ENCODE peak calls at places on chromosome 14, in six cellular contexts. I is H9, S is neuronal stem cell, L is IMR-90, X is H1, P is trophoblast cell. D is an unnamed sample.

GRCh38 chr14:64770751-64771150 is 66.5 kb downstream of the PLEKHG3 start:
- DNase-seq in L (no peak), S (no peak), X (no peak), I (no peak), P (no peak), D (no peak)

GRCh38 chr14:39005044-39005736 is 97.8 kb downstream of the SEC23A start:
- DNase-seq in S (no peak), X (no peak), I (no peak), P (no peak), L (peak), D (peak)

GRCh38 chr14:99615497-99616245 is 11.7 kb upstream of the CCDC85C start:
- DNase-seq in L (no peak), X (no peak), I (no peak), P (no peak), S (no peak), D (no peak)

GRCh38 chr14:31265701-31266398 is 58.3 kb upstream of the HECTD1 start:
- DNase-seq in I (no peak), S (no peak), L (peak), X (no peak), P (no peak), D (no peak)

GRCh38 chr14:92475451-92476187 is 38.0 kb upstream of the RIN3 start:
- DNase-seq in S (no peak), L (no peak), X (no peak), I (no peak), P (no peak), D (no peak)

GRCh38 chr14:67738740-67739504 is 37.2 kb downstream of the RDH12 start:
- DNase-seq in X (no peak), P (peak), L (peak), S (no peak), I (no peak), D (peak)

GRCh38 chr14:95490727-95491451 is 25.6 kb downstream of the SYNE3 start:
- DNase-seq in I (no peak), L (no peak), P (no peak), S (no peak), X (no peak), D (no peak)

GRCh38 chr14:90831821-90832220 is 15.6 kb upstream of the TTC7B start:
- DNase-seq in P (no peak), L (no peak), I (no peak), X (no peak), S (no peak), D (no peak)

GRCh38 chr14:105528859-105529505 is 2.6 kb downstream of the TMEM121 start:
- DNase-seq in S (no peak), L (no peak), X (no peak), P (peak), I (no peak), D (no peak)

GRCh38 chr14:99505089-99505488 is 23.9 kb downstream of the CCNK start:
- DNase-seq in I (no peak), X (no peak), L (no peak), P (no peak), S (no peak), D (no peak)

GRCh38 chr14:61718039-61718438 is 22.7 kb downstream of the HIF1A start:
- DNase-seq in X (no peak), L (no peak), P (no peak), S (no peak), I (no peak), D (no peak)

DNA sequence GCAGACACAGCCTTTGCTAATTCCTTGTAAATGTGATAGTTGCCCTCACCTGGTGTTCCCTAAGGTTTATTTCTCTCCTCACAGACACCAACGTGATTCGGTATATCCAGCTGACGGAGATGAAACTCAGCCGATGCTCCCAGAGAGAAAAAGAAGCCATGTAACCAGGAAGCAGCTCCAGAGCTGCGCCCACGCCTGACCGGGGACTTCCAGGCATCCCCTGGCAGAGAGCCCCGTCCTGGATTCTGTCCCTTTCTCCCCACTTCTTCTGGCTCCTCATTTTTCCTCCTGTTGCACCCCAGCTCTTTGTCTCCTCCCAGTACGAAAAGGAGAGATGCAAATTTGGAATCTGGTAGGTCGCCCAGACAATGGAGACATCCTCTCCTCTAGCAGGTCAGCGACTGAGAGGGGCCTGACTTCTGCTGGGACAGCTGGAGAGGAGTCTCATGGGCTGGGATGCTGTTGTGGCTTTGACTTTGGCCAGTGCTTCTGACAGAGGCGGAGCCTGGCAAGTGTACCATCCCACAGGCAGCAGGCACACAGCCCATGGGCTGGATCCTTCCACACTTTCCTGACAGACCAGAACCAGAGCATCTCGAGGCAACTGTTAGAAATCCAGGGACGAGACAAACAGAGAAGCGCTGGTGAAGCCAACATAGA is 29.4 kb downstream of the TTC9 start:
- DNase-seq in L (no peak), P (no peak), I (no peak), X (no peak), S (no peak), D (no peak)
- H2AFZ ChIP-seq in L (no peak), P (no peak), I (no peak), X (no peak), S (no peak), D (no peak)

GRCh38 chr14:28765907-28766504 is 581 bp upstream of the FOXG1 start:
- DNase-seq in P (no peak), X (no peak), L (no peak), I (peak), S (no peak), D (peak)
- H3K18ac ChIP-seq in P (no peak), X (peak), L (no peak), I (peak), S (peak), D (no peak)

GRCh38 chr14:102573591-102574046 is 18.8 kb upstream of the RCOR1 start:
- DNase-seq in I (no peak), S (no peak), X (no peak), L (no peak), P (no peak), D (no peak)
- H2AFZ ChIP-seq in I (no peak), S (peak), X (no peak), L (no peak), P (no peak), D (no peak)

GRCh38 chr14:85444685-85445084 is 85.3 kb upstream of the FLRT2 start:
- DNase-seq in L (peak), S (no peak), X (no peak), P (no peak), I (no peak), D (peak)
- H3K18ac ChIP-seq in L (no peak), S (no peak), X (no peak), P (no peak), I (no peak), D (no peak)

DNA sequence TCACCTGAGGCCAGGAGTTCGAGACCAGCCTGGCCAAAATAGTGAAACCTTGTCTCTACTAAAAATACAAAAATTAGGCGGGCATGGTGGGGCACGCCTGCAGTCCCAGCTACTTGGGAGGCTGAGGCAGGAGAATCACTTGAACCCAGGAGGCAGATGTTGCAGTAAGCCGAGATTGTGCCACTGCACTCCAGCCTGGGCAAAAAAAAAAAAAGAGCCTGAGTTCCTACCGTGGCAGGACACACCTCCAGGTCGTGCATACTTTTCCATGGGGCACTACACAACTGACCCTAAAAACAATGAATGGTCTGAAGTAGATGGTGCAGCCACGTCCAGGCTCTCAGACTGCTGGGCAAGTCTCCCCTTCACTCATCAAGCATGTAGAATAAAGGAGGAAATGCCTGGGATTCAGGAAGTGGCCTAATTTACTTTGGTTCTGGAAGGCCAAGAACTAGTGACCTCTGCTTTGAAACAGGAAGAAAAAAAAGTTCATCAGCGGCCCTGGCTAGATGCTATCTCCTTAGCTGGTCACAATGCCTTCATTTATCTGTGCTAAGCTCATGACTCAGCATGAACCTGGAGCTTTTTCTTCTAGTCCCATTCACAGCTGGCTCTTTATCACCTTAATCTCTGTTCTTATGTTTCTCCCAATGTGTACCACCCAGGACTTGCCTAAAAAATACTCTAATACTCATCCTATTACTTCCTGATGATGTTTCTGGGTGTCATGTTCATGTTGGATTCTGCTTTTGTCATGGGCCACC is 55.8 kb upstream of the OR6J1 start:
- DNase-seq in L (no peak), S (no peak), P (peak), X (no peak), I (no peak), D (peak)
- H2AFZ ChIP-seq in L (no peak), S (peak), P (no peak), X (peak), I (no peak), D (no peak)